ENCODE peak calls at places on chromosomes 3 and 15, in eight cellular contexts. L is H1; F is transverse colon; B is GM23338; Q is tibial artery; S is CD4-positive, CD25-positive, alpha-beta regulatory T cell; J is heart right ventricle; E is neural progenitor cell. K is an unnamed sample. For H3K4me1, the result is how much of the 10 kb centered on the place peaks cover.

GRCh38 chr3:50388021-50388719 is 28.8 kb upstream of the TMEM115 start:
- DNase-seq in L (peak), F (no peak), B (peak), Q (no peak), S (no peak), J (no peak), E (peak), K (no peak)

GRCh38 chr3:111729087-111729846 is 129.8 kb upstream of the PHLDB2 start:
- DNase-seq in L (no peak), F (no peak), B (no peak), Q (peak), S (no peak), J (peak), E (no peak), K (peak)

GRCh38 chr3:27467545-27467944 is 16.6 kb downstream of the SLC4A7 start:
- DNase-seq in L (no peak), F (no peak), B (peak), Q (no peak), S (peak), J (no peak), E (no peak), K (no peak)

GRCh38 chr3:64658001-64658400 is 29.8 kb downstream of the ADAMTS9 start:
- DNase-seq in L (no peak), F (no peak), B (no peak), Q (no peak), S (no peak), J (no peak), E (no peak), K (no peak)

GRCh38 chr3:28139967-28140634 is 101.3 kb upstream of the CMC1 start:
- DNase-seq in L (no peak), F (no peak), B (no peak), Q (no peak), S (no peak), J (no peak), E (no peak), K (no peak)

GRCh38 chr15:45458746-45459403 is 63.7 kb downstream of the SLC30A4 start:
- DNase-seq in L (peak), F (peak), B (peak), Q (peak), S (peak), J (peak), E (peak), K (no peak)

GRCh38 chr3:108062051-108062450 is 28.8 kb downstream of the CD47 start:
- DNase-seq in L (no peak), F (no peak), B (no peak), Q (no peak), S (no peak), J (no peak), E (no peak), K (no peak)

GRCh38 chr3:142976621-142977398 is 13.3 kb upstream of the PAQR9 start:
- DNase-seq in L (no peak), F (peak), B (peak), Q (peak), S (no peak), J (peak), E (no peak), K (peak)

GRCh38 chr3:120151796-120152195 is 57.5 kb upstream of the GSK3B start:
- DNase-seq in L (no peak), F (peak), B (no peak), Q (no peak), S (no peak), J (no peak), E (no peak), K (no peak)

GRCh38 chr3:148950806-148951205 is 40.5 kb upstream of the GYG1 start:
- DNase-seq in L (no peak), F (no peak), B (peak), Q (no peak), S (peak), J (no peak), E (no peak), K (no peak)

GRCh38 chr15:22224241-22224671 is 143.9 kb downstream of the OR4M2 start:
- DNase-seq in L (no peak), F (no peak), B (no peak), Q (no peak), S (peak), J (no peak), E (no peak), K (no peak)

GRCh38 chr3:59839810-59840515 is 790.1 kb upstream of the CFAP20DC start:
- DNase-seq in L (no peak), F (no peak), B (no peak), Q (no peak), S (peak), J (no peak), E (no peak), K (no peak)

GRCh38 chr15:93942140-93942808 is 289.1 kb upstream of the MCTP2 start:
- DNase-seq in L (no peak), F (no peak), B (no peak), Q (no peak), S (no peak), J (no peak), E (no peak), K (no peak)

GRCh38 chr3:94515983-94516382 is 453.1 kb downstream of the NSUN3 start:
- DNase-seq in L (no peak), F (no peak), B (no peak), Q (no peak), S (no peak), J (no peak), E (no peak), K (no peak)

GRCh38 chr3:183594636-183595035 is 39.1 kb upstream of the KLHL6 start:
- DNase-seq in L (no peak), F (no peak), B (no peak), Q (no peak), S (no peak), J (no peak), E (no peak), K (no peak)

GRCh38 chr3:57983734-57984518 is 24.3 kb upstream of the FLNB start:
- DNase-seq in L (no peak), F (peak), B (no peak), Q (peak), S (peak), J (peak), E (peak), K (peak)

GRCh38 chr15:70121656-70122297 is 24.1 kb upstream of the TLE3 start:
- DNase-seq in L (no peak), F (peak), B (no peak), Q (peak), S (no peak), J (peak), E (no peak), K (no peak)

GRCh38 chr15:31217566-31218270 is 108.9 kb upstream of the KLF13 start:
- DNase-seq in L (no peak), F (peak), B (no peak), Q (peak), S (no peak), J (no peak), E (no peak), K (no peak)

GRCh38 chr3:155088705-155089380 is 8.7 kb downstream of the MME start:
- DNase-seq in L (no peak), F (no peak), B (no peak), Q (no peak), S (no peak), J (no peak), E (no peak), K (no peak)

GRCh38 chr3:61864886-61865285 is 303.5 kb downstream of the PTPRG start:
- DNase-seq in L (no peak), F (no peak), B (no peak), Q (no peak), S (no peak), J (no peak), E (no peak), K (no peak)

GRCh38 chr15:81809543-81809942 is 236.3 kb downstream of the MEX3B start:
- DNase-seq in L (no peak), F (no peak), B (peak), Q (no peak), S (peak), J (no peak), E (peak), K (no peak)

GRCh38 chr3:49611714-49612113 is 57.4 kb downstream of the BSN start:
- DNase-seq in L (no peak), F (no peak), B (no peak), Q (peak), S (no peak), J (no peak), E (no peak), K (no peak)

GRCh38 chr3:13713396-13713795 is 164.5 kb downstream of the FBLN2 start:
- DNase-seq in L (no peak), F (no peak), B (no peak), Q (no peak), S (no peak), J (no peak), E (no peak), K (no peak)

GRCh38 chr3:13549513-13550256 is 760 bp downstream of the FBLN2 start:
- DNase-seq in L (no peak), F (no peak), B (no peak), Q (no peak), S (no peak), J (no peak), E (no peak), K (no peak)

GRCh38 chr3:3800076-3800448 is 831 bp downstream of the LRRN1 start:
- DNase-seq in L (no peak), F (no peak), B (peak), Q (peak), S (peak), J (no peak), E (peak), K (no peak)

GRCh38 chr3:3800685-3801509 is 1.7 kb downstream of the LRRN1 start:
- DNase-seq in L (peak), F (no peak), B (peak), Q (peak), S (no peak), J (peak), E (peak), K (no peak)

GRCh38 chr3:3801510-3801841 is 2.2 kb downstream of the LRRN1 start:
- DNase-seq in L (no peak), F (no peak), B (peak), Q (no peak), S (no peak), J (no peak), E (peak), K (no peak)

GRCh38 chr3:3799173-3800075 is at the start of gene LRRN1:
- DNase-seq in L (peak), F (peak), B (peak), Q (peak), S (peak), J (peak), E (peak), K (no peak)

GRCh38 chr3:3798641-3799113 is 554 bp upstream of the LRRN1 start:
- DNase-seq in L (peak), F (peak), B (peak), Q (no peak), S (peak), J (peak), E (peak), K (no peak)
- H3K4me3 ChIP-seq in L (peak), F (peak), B (peak), Q (peak), S (no peak), J (peak), E (peak), K (peak)

GRCh38 chr15:63820210-63820609 is 13.5 kb downstream of the HERC1 start:
- DNase-seq in L (no peak), F (no peak), B (no peak), Q (no peak), S (no peak), J (no peak), E (no peak), K (no peak)

GRCh38 chr15:63818628-63819027 is 15.1 kb downstream of the HERC1 start:
- DNase-seq in L (no peak), F (no peak), B (no peak), Q (no peak), S (no peak), J (no peak), E (no peak), K (no peak)

GRCh38 chr15:63819645-63820044 is 14.1 kb downstream of the HERC1 start:
- DNase-seq in L (no peak), F (no peak), B (no peak), Q (no peak), S (no peak), J (no peak), E (no peak), K (no peak)

GRCh38 chr15:63815796-63816533 is 17.8 kb downstream of the HERC1 start:
- DNase-seq in L (no peak), F (no peak), B (peak), Q (no peak), S (no peak), J (no peak), E (no peak), K (no peak)

DNA sequence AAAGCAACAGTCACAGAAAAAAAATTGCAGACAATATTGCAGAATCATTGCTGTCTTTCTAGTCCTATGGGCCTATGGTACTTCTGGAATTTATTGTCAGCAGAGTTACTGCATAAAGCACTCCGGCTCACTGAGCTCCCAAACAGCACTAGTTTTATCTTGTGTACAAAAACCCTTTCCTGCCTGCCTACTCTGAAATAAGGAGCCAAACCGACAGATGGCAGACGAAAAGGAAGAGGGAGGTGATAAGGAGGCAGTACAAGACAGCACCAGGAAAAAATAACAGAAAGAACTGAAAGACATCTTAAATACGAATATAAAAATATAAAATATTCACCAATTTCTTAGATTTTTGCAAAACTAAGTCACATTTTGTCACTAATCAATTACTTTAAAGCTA is 15.6 kb downstream of the HERC1 start:
- DNase-seq in L (no peak), F (no peak), B (peak), Q (no peak), S (no peak), J (no peak), E (peak), K (no peak)
- H3K4me1 ChIP-seq in L (under half), F (under half), B (under half), Q (under half), S (under half), J (half or more), E (under half), K (under half)

GRCh38 chr15:101251830-101252820 is at the start of gene CHSY1:
- DNase-seq in L (peak), F (peak), B (peak), Q (peak), S (peak), J (peak), E (peak), K (peak)
- H3K27ac ChIP-seq in L (peak), F (peak), B (no peak), Q (peak), S (peak), J (peak), E (no peak), K (peak)

GRCh38 chr3:69084668-69085542 is at the start of gene ARL6IP5:
- DNase-seq in L (peak), F (peak), B (peak), Q (peak), S (peak), J (peak), E (peak), K (peak)

GRCh38 chr3:69088033-69088432 is 3.3 kb downstream of the ARL6IP5 start:
- DNase-seq in L (no peak), F (no peak), B (no peak), Q (no peak), S (peak), J (no peak), E (no peak), K (no peak)

GRCh38 chr3:69085543-69086132 is 901 bp downstream of the ARL6IP5 start:
- DNase-seq in L (no peak), F (peak), B (no peak), Q (peak), S (peak), J (peak), E (peak), K (no peak)

GRCh38 chr3:69086133-69086722 is 1.5 kb downstream of the ARL6IP5 start:
- DNase-seq in L (no peak), F (peak), B (no peak), Q (peak), S (peak), J (peak), E (peak), K (peak)

GRCh38 chr3:69087030-69087791 is 2.5 kb downstream of the ARL6IP5 start:
- DNase-seq in L (no peak), F (no peak), B (no peak), Q (no peak), S (no peak), J (no peak), E (no peak), K (no peak)
- H3K4me3 ChIP-seq in L (no peak), F (peak), B (no peak), Q (peak), S (peak), J (peak), E (no peak), K (peak)

DNA sequence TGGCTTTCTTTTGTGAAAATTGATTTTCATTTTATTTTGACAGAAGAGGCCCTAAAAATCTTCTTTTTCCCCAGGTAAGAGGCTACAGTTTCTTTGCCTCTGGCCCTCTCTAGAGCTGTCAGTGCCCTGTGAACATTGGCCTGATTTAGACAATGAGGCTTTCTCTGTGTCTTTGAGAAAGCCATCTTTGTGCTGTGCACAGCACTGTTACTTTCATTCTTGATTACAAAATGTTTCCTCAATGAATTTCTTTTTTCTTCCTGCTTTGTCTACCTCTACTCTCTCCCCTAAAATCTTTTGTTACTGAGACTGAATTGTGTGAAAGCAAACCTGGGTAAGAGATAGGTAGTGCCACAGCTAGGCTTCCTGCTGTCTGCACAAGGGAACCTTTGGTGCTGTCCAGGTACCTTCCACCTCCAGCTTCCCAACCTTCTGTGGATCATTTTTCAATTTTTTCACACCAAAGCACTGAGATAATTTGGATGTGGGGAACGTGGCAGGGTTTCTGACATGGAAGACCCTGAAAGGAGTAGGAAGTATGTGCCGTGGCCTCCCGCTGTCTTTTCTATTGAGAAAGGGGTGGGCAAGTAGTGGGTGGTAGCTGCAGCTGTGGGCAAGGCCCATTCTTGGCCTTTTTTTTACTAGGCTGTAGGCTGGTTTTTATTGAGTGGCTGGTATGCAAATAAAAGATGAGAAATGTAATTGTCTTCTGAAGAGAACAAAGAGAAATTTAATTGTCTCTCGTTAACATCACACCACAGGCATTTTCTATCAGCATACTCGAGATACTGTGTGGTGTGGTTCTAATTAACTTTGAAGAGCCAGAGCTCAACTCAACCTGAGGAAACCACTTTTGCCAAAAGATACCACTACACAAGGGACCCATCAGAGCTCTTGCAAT is 21.0 kb downstream of the RAB8B start:
- DNase-seq in L (no peak), F (no peak), B (peak), Q (no peak), S (no peak), J (no peak), E (peak), K (no peak)
- H3K4me1 ChIP-seq in L (under half), F (under half), B (under half), Q (under half), S (half or more), J (half or more), E (under half), K (under half)

DNA sequence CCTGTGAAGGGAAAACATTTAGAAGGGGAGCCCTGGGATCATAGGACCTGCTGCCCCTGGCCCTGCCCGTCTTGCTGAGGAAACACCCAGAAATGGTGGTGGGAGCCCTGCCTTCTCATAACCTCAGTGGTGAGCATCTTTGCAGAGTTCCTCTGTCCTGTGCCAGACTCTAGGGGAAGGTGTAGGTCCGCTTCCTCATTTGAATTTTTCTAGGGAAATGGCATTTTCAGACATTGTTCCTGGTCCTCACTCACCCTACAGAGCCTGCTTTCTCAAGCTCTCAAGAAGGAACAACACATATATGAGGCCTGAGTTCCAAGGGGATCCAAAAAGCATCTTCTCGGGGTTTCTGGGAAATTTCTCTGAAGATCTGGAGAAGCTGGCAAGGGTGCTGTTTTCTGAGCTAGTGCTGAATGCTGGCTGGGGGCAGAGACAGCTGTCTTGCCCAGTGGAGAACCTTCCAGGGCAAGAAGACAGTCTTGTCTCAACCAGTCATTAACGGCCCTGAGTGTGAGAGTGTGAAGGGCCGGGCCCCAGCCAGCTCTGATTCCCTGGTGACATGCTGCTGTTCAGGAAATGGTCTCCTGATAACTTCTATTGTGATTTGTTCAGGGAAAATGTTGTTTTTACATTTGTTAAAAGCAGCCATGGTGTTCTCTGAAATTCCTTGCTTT is 283.1 kb upstream of the LRRFIP2 start:
- DNase-seq in L (no peak), F (no peak), B (peak), Q (no peak), S (no peak), J (peak), E (no peak), K (no peak)
- H3K27ac ChIP-seq in L (no peak), F (peak), B (peak), Q (peak), S (no peak), J (peak), E (no peak), K (peak)

DNA sequence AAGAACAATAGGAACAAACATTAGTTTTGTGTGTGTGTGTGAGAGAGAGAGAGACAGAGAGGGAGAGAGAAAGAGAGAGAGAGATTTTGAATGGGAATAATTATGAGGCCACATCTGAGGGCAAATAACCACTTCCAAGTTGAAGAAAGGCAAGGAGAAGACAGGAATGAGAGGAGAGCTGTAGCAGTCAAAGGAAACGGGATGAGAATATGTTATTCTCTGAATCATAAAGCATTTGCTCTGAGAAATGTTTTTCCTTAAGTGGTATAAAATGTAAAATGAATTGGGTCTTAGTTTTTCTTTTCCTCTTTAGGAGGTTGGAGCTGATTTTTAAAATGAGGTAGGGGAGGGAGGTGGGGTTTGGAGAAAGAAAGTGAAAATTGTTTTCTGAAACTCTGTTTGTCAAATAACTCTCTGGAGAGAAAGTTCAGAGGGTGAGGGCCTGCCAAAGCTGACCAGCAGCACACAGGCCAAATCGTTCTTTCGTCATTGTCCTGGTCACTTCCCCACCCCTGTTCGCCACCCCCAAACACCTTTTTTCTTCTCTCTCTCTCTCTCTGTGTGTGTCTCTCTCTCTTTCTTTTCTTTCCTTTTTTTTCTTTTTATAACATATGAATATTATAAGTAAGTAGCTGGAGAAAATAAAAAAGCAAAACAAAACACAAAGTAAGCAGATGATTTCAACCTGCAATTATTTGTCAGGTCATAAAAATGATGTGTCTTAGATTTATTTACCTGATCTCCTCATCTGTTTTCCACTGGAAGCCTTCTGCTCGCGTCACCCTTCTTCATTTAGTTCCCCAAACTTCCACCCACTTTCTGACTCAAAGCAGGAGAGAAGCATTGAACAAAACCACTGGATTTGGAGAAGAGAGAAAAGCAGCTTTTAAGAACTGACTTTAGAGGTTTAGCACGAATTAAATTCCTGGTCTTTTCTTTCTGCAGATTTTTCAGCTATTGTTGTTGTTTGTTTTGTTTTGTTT is 110.6 kb downstream of the LPP start:
- DNase-seq in L (no peak), F (no peak), B (no peak), Q (peak), S (no peak), J (no peak), E (no peak), K (no peak)
- H3K4me3 ChIP-seq in L (no peak), F (no peak), B (no peak), Q (no peak), S (no peak), J (no peak), E (no peak), K (peak)